ENCODE peak calls at places on chromosome X, in ten cellular contexts. U is GM03348; A is ELR; F is left ventricle myocardium inferior; Z is AG08396; N is SK-MEL-5; J is kidney tubule cell; G is T-cell; P is glomerular endothelial cell; L is activated CD4-positive, alpha-beta T cell treated with anti-CD3 and anti-CD28 coated beads, Interleukin-2, amount 10 ng/mL, durations not matched to agents 7 days and 5 days. M is an unnamed sample.

GRCh38 chrX:119942831-119943184 is 743 bp downstream of the NKAP start:
- DNase-seq in L (peak), N (peak), A (peak), U (peak), J (peak), F (no peak), G (no peak), P (no peak), Z (peak), M (no peak)

GRCh38 chrX:10173331-10173900 is 16.6 kb downstream of the CLCN4 start:
- DNase-seq in N (no peak), A (no peak), P (no peak), U (peak), Z (peak), J (peak), G (no peak), L (no peak), F (no peak), M (no peak)

GRCh38 chrX:64394874-64395567 is at the start of gene MTMR8:
- DNase-seq in Z (peak), U (peak), A (peak), L (peak), G (peak), J (peak), F (peak), P (no peak), N (peak), M (no peak)

GRCh38 chrX:2889045-2889605 is 40.0 kb downstream of the ARSD start:
- DNase-seq in P (no peak), L (no peak), J (no peak), Z (no peak), G (no peak), U (no peak), N (no peak), A (no peak), F (no peak), M (no peak)

GRCh38 chrX:40460926-40461325 is 119.8 kb upstream of the ATP6AP2 start:
- DNase-seq in N (no peak), L (no peak), J (no peak), G (no peak), F (no peak), U (no peak), A (no peak), Z (no peak), P (no peak), M (no peak)

GRCh38 chrX:74902806-74903205 is 22.4 kb downstream of the NEXMIF start:
- DNase-seq in P (no peak), N (no peak), L (no peak), U (no peak), J (no peak), Z (no peak), F (no peak), A (no peak), G (no peak), M (no peak)

GRCh38 chrX:8235026-8235425 is 64.0 kb upstream of the VCX2 start:
- DNase-seq in F (no peak), U (no peak), A (no peak), Z (no peak), J (no peak), N (no peak), P (no peak), G (no peak), L (no peak), M (no peak)

GRCh38 chrX:50448565-50448964 is 22.1 kb downstream of the DGKK start:
- DNase-seq in Z (no peak), A (peak), U (no peak), F (no peak), L (peak), G (no peak), J (peak), N (peak), P (no peak), M (no peak)

GRCh38 chrX:3501833-3502535 is 155.5 kb upstream of the MXRA5 start:
- DNase-seq in A (no peak), P (no peak), F (peak), G (no peak), J (peak), N (peak), U (no peak), L (no peak), Z (no peak), M (no peak)

GRCh38 chrX:39900788-39901170 is 197.0 kb downstream of the BCOR start:
- DNase-seq in G (no peak), J (no peak), Z (no peak), L (no peak), A (peak), N (no peak), U (peak), F (no peak), P (no peak), M (no peak)

GRCh38 chrX:15761564-15762191 is 23.6 kb downstream of the CA5B start:
- DNase-seq in A (peak), Z (peak), U (peak), L (peak), J (peak), F (no peak), P (no peak), G (no peak), N (peak), M (no peak)

GRCh38 chrX:14528629-14529287 is 578 bp upstream of the GLRA2 start:
- DNase-seq in N (peak), U (peak), P (no peak), G (no peak), A (peak), Z (peak), J (peak), F (peak), L (peak), M (no peak)

GRCh38 chrX:106955004-106955772 is 35.0 kb downstream of the CLDN2 start:
- DNase-seq in N (no peak), U (peak), Z (no peak), A (peak), J (peak), G (no peak), L (no peak), F (no peak), P (no peak), M (no peak)

GRCh38 chrX:44344194-44344593 is 722 bp upstream of the EFHC2 start:
- DNase-seq in J (no peak), N (no peak), L (peak), A (no peak), Z (no peak), U (peak), G (peak), F (no peak), P (no peak), M (no peak)

GRCh38 chrX:71846429-71846828 is 64.2 kb upstream of the NHSL2 start:
- DNase-seq in F (no peak), U (no peak), A (peak), G (no peak), L (no peak), N (no peak), J (peak), Z (no peak), P (no peak), M (no peak)

GRCh38 chrX:149539283-149540132 is 1.3 kb upstream of the EOLA1 start:
- DNase-seq in A (peak), J (peak), P (no peak), Z (peak), L (peak), G (peak), F (peak), N (peak), U (peak), M (peak)

GRCh38 chrX:49041683-49042529 is 1.3 kb downstream of the TFE3 start:
- DNase-seq in Z (no peak), U (peak), A (peak), L (peak), P (no peak), N (no peak), J (peak), F (peak), G (no peak), M (no peak)

GRCh38 chrX:148311544-148311943 is 188.9 kb upstream of the AFF2 start:
- DNase-seq in L (no peak), G (no peak), P (no peak), N (no peak), U (no peak), J (no peak), F (no peak), Z (no peak), A (no peak), M (no peak)

GRCh38 chrX:10986616-10987015 is 124.5 kb upstream of the HCCS start:
- DNase-seq in Z (no peak), G (no peak), P (no peak), J (no peak), N (no peak), F (no peak), L (no peak), A (no peak), U (peak), M (no peak)

GRCh38 chrX:39764441-39764914 is 333.3 kb downstream of the BCOR start:
- DNase-seq in P (no peak), N (no peak), U (no peak), L (no peak), F (no peak), A (no peak), J (peak), G (no peak), Z (no peak), M (no peak)

GRCh38 chrX:56792270-56793111 is 63.4 kb downstream of the NBDY start:
- DNase-seq in Z (no peak), P (no peak), F (no peak), L (no peak), A (no peak), U (no peak), N (no peak), J (no peak), G (no peak), M (no peak)

GRCh38 chrX:83916525-83916924 is 55.6 kb downstream of the CYLC1 start:
- DNase-seq in U (peak), F (no peak), L (no peak), N (peak), Z (peak), G (no peak), J (peak), A (peak), P (no peak), M (no peak)

GRCh38 chrX:65902011-65902410 is 137.9 kb downstream of the VSIG4 start:
- DNase-seq in J (no peak), Z (no peak), G (no peak), P (no peak), A (no peak), N (no peak), F (no peak), U (no peak), L (no peak), M (no peak)

GRCh38 chrX:103722505-103722904 is 11.8 kb downstream of the TMEM31 start:
- DNase-seq in L (no peak), A (no peak), Z (no peak), U (peak), F (peak), G (no peak), N (no peak), J (no peak), P (no peak), M (no peak)

GRCh38 chrX:9677098-9677739 is 88.4 kb downstream of the GPR143 start:
- DNase-seq in F (no peak), P (peak), Z (no peak), N (no peak), G (no peak), J (peak), L (peak), A (peak), U (no peak), M (peak)

GRCh38 chrX:102808336-102808735 is 87.8 kb downstream of the GPRASP3 start:
- DNase-seq in Z (no peak), U (no peak), L (no peak), J (peak), A (peak), G (no peak), F (no peak), P (no peak), N (no peak), M (no peak)

GRCh38 chrX:12975999-12976558 is 1.2 kb downstream of the TMSB4X start:
- DNase-seq in L (peak), J (peak), Z (peak), F (peak), A (peak), G (peak), N (no peak), P (no peak), U (peak), M (no peak)

GRCh38 chrX:3532571-3532970 is 180.9 kb downstream of the PRKX start:
- DNase-seq in L (no peak), J (peak), N (no peak), F (no peak), Z (no peak), P (no peak), A (no peak), U (no peak), G (no peak), M (no peak)

M was measured in pulmonary artery endothelial cell.